ENCODE peak calls at places on chromosomes 11 and 22, in seven cellular contexts. One of them, this sample, is unnamed.

GRCh38 chr11:12841946-12842630 is 167.0 kb upstream of the RASSF10 start:
- DNase-seq in IMR-90: peak
- DNase-seq in heart left ventricle: peak
- DNase-seq in GM12878: no peak
- DNase-seq in lower leg skin: no peak
- DNase-seq in transverse colon: no peak
- DNase-seq in Peyer's patch: no peak
- DNase-seq in this sample: peak

GRCh38 chr22:40334060-40334459 is 12.2 kb upstream of the ADSL start:
- DNase-seq in IMR-90: no peak
- DNase-seq in heart left ventricle: no peak
- DNase-seq in GM12878: no peak
- DNase-seq in lower leg skin: no peak
- DNase-seq in transverse colon: no peak
- DNase-seq in Peyer's patch: no peak
- DNase-seq in this sample: no peak

GRCh38 chr11:85918910-85919794 is 64.0 kb downstream of the CCDC83 start:
- DNase-seq in IMR-90: no peak
- DNase-seq in heart left ventricle: no peak
- DNase-seq in GM12878: no peak
- DNase-seq in lower leg skin: no peak
- DNase-seq in transverse colon: no peak
- DNase-seq in Peyer's patch: no peak
- DNase-seq in this sample: no peak

GRCh38 chr11:127003260-127003981 is 2.9 kb upstream of the KIRREL3 start:
- DNase-seq in IMR-90: peak
- DNase-seq in heart left ventricle: no peak
- DNase-seq in GM12878: no peak
- DNase-seq in lower leg skin: no peak
- DNase-seq in transverse colon: no peak
- DNase-seq in Peyer's patch: peak
- DNase-seq in this sample: peak

GRCh38 chr11:34621876-34622275 is 983 bp downstream of the EHF start:
- DNase-seq in IMR-90: no peak
- DNase-seq in heart left ventricle: no peak
- DNase-seq in GM12878: no peak
- DNase-seq in lower leg skin: no peak
- DNase-seq in transverse colon: no peak
- DNase-seq in Peyer's patch: no peak
- DNase-seq in this sample: no peak

GRCh38 chr11:61699737-61700160 is 19.6 kb downstream of the DAGLA start:
- DNase-seq in IMR-90: no peak
- DNase-seq in heart left ventricle: peak
- DNase-seq in GM12878: no peak
- DNase-seq in lower leg skin: no peak
- DNase-seq in transverse colon: peak
- DNase-seq in Peyer's patch: peak
- DNase-seq in this sample: peak

GRCh38 chr22:24935771-24936483 is 10.6 kb downstream of the LHFPL7 start:
- DNase-seq in IMR-90: no peak
- DNase-seq in heart left ventricle: no peak
- DNase-seq in GM12878: no peak
- DNase-seq in lower leg skin: no peak
- DNase-seq in transverse colon: no peak
- DNase-seq in Peyer's patch: no peak
- DNase-seq in this sample: no peak

GRCh38 chr11:22234743-22235142 is 41.9 kb downstream of the ANO5 start:
- DNase-seq in IMR-90: no peak
- DNase-seq in heart left ventricle: no peak
- DNase-seq in GM12878: no peak
- DNase-seq in lower leg skin: no peak
- DNase-seq in transverse colon: no peak
- DNase-seq in Peyer's patch: no peak
- DNase-seq in this sample: no peak

GRCh38 chr11:129211397-129211796 is 19.3 kb upstream of the ARHGAP32 start:
- DNase-seq in IMR-90: no peak
- DNase-seq in heart left ventricle: no peak
- DNase-seq in GM12878: no peak
- DNase-seq in lower leg skin: no peak
- DNase-seq in transverse colon: no peak
- DNase-seq in Peyer's patch: no peak
- DNase-seq in this sample: no peak

GRCh38 chr11:69674267-69674885 is 777 bp downstream of the LTO1 start:
- DNase-seq in IMR-90: peak
- DNase-seq in heart left ventricle: no peak
- DNase-seq in GM12878: no peak
- DNase-seq in lower leg skin: no peak
- DNase-seq in transverse colon: no peak
- DNase-seq in Peyer's patch: no peak
- DNase-seq in this sample: peak

GRCh38 chr11:35112056-35112845 is 26.7 kb upstream of the CD44 start:
- DNase-seq in IMR-90: peak
- DNase-seq in heart left ventricle: no peak
- DNase-seq in GM12878: no peak
- DNase-seq in lower leg skin: no peak
- DNase-seq in transverse colon: no peak
- DNase-seq in Peyer's patch: no peak
- DNase-seq in this sample: no peak

GRCh38 chr11:123235117-123235686 is 40.2 kb upstream of the CLMP start:
- DNase-seq in IMR-90: no peak
- DNase-seq in heart left ventricle: peak
- DNase-seq in GM12878: no peak
- DNase-seq in lower leg skin: peak
- DNase-seq in transverse colon: peak
- DNase-seq in Peyer's patch: peak
- DNase-seq in this sample: peak

GRCh38 chr11:88482871-88483301 is 145.3 kb upstream of the CTSC start:
- DNase-seq in IMR-90: peak
- DNase-seq in heart left ventricle: no peak
- DNase-seq in GM12878: no peak
- DNase-seq in lower leg skin: no peak
- DNase-seq in transverse colon: no peak
- DNase-seq in Peyer's patch: no peak
- DNase-seq in this sample: no peak

GRCh38 chr11:4464216-4465159 is 15.4 kb downstream of the OR52K2 start:
- DNase-seq in IMR-90: peak
- DNase-seq in heart left ventricle: no peak
- DNase-seq in GM12878: no peak
- DNase-seq in lower leg skin: no peak
- DNase-seq in transverse colon: no peak
- DNase-seq in Peyer's patch: no peak
- DNase-seq in this sample: no peak

GRCh38 chr11:13126430-13126829 is 117.3 kb downstream of the RASSF10 start:
- DNase-seq in IMR-90: peak
- DNase-seq in heart left ventricle: no peak
- DNase-seq in GM12878: no peak
- DNase-seq in lower leg skin: no peak
- DNase-seq in transverse colon: no peak
- DNase-seq in Peyer's patch: no peak
- DNase-seq in this sample: no peak

GRCh38 chr11:101049123-101049522 is 80.5 kb downstream of the PGR start:
- DNase-seq in IMR-90: no peak
- DNase-seq in heart left ventricle: no peak
- DNase-seq in GM12878: no peak
- DNase-seq in lower leg skin: no peak
- DNase-seq in transverse colon: no peak
- DNase-seq in Peyer's patch: no peak
- DNase-seq in this sample: no peak

GRCh38 chr11:78476066-78476465 is 58.4 kb upstream of the GAB2 start:
- DNase-seq in IMR-90: no peak
- DNase-seq in heart left ventricle: no peak
- DNase-seq in GM12878: no peak
- DNase-seq in lower leg skin: no peak
- DNase-seq in transverse colon: no peak
- DNase-seq in Peyer's patch: no peak
- DNase-seq in this sample: no peak

GRCh38 chr22:46437990-46438389 is 99.4 kb downstream of the CELSR1 start:
- DNase-seq in IMR-90: no peak
- DNase-seq in heart left ventricle: no peak
- DNase-seq in GM12878: no peak
- DNase-seq in lower leg skin: no peak
- DNase-seq in transverse colon: no peak
- DNase-seq in Peyer's patch: no peak
- DNase-seq in this sample: no peak

GRCh38 chr11:113176561-113176960 is 137.8 kb upstream of the TTC12 start:
- DNase-seq in IMR-90: no peak
- DNase-seq in heart left ventricle: no peak
- DNase-seq in GM12878: no peak
- DNase-seq in lower leg skin: no peak
- DNase-seq in transverse colon: no peak
- DNase-seq in Peyer's patch: no peak
- DNase-seq in this sample: no peak

DNA sequence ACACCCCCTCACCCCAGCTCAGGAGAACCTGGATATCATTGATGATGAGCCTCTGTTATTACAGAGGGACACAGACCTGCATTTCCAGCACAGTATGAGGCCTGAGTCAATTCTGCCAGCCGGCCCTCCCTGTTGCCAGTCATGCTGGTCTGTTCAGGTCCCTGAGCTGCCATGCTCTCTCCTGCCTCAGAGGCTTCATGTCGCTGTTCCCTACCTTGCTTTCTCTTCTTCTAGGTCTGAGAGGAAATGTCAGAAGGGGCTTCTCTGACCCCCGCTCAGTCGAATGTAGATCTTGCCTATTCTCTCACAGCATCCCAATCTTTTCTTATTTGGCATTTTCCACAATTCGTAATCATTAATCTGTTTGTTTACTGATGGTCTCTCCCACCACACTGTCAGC is 21.8 kb upstream of the ABCC8 start:
- DNase-seq in IMR-90: no peak
- DNase-seq in heart left ventricle: no peak
- DNase-seq in GM12878: no peak
- DNase-seq in lower leg skin: no peak
- DNase-seq in transverse colon: no peak
- DNase-seq in Peyer's patch: peak
- DNase-seq in this sample: no peak
- TF ChIP-seq POLR2A in IMR-90: no peak
- TF ChIP-seq POLR2A in heart left ventricle: no peak
- TF ChIP-seq POLR2A in GM12878: no peak
- TF ChIP-seq POLR2A in lower leg skin: no peak
- TF ChIP-seq POLR2A in transverse colon: no peak
- TF ChIP-seq POLR2A in Peyer's patch: no peak
- TF ChIP-seq POLR2A in this sample: no peak

GRCh38 chr11:122023614-122024250 is 92.3 kb downstream of the BLID start:
- DNase-seq in IMR-90: no peak
- DNase-seq in heart left ventricle: no peak
- DNase-seq in GM12878: no peak
- DNase-seq in lower leg skin: no peak
- DNase-seq in transverse colon: no peak
- DNase-seq in Peyer's patch: no peak
- DNase-seq in this sample: peak

GRCh38 chr11:122024278-122024677 is 91.7 kb downstream of the BLID start:
- DNase-seq in IMR-90: no peak
- DNase-seq in heart left ventricle: no peak
- DNase-seq in GM12878: no peak
- DNase-seq in lower leg skin: no peak
- DNase-seq in transverse colon: no peak
- DNase-seq in Peyer's patch: no peak
- DNase-seq in this sample: no peak

GRCh38 chr11:122022646-122023045 is 93.4 kb downstream of the BLID start:
- DNase-seq in IMR-90: no peak
- DNase-seq in heart left ventricle: no peak
- DNase-seq in GM12878: no peak
- DNase-seq in lower leg skin: no peak
- DNase-seq in transverse colon: no peak
- DNase-seq in Peyer's patch: no peak
- DNase-seq in this sample: no peak

GRCh38 chr11:122019908-122020694 is 95.9 kb downstream of the BLID start:
- DNase-seq in IMR-90: no peak
- DNase-seq in heart left ventricle: no peak
- DNase-seq in GM12878: no peak
- DNase-seq in lower leg skin: no peak
- DNase-seq in transverse colon: no peak
- DNase-seq in Peyer's patch: no peak
- DNase-seq in this sample: no peak

GRCh38 chr11:122020902-122021301 is 95.1 kb downstream of the BLID start:
- DNase-seq in IMR-90: peak
- DNase-seq in heart left ventricle: no peak
- DNase-seq in GM12878: no peak
- DNase-seq in lower leg skin: no peak
- DNase-seq in transverse colon: no peak
- DNase-seq in Peyer's patch: no peak
- DNase-seq in this sample: peak
- TF ChIP-seq CTCF in IMR-90: peak
- TF ChIP-seq CTCF in heart left ventricle: peak
- TF ChIP-seq CTCF in GM12878: no peak
- TF ChIP-seq CTCF in lower leg skin: no peak
- TF ChIP-seq CTCF in transverse colon: no peak
- TF ChIP-seq CTCF in Peyer's patch: no peak
- TF ChIP-seq CTCF in this sample: no peak

DNA sequence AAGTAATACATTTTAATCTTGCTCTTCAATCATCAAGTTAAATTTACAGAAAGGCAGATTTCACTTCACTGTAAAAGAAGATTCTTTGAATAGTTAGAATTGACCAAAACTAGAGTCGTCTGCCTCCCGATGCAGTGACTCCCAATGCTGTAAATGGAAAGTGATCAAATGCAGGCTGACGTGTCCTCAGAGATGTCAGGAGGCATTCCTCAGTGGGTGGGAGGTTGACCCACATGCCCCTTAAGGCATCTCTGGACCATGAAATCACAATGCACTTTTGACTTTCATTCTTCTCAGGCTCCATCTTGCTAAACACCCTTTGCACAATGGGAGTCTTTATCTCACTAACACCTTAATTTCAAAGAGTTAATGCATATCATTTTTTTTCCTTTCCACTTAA is 19.0 kb upstream of the CECR2 start:
- DNase-seq in IMR-90: no peak
- DNase-seq in heart left ventricle: no peak
- DNase-seq in GM12878: no peak
- DNase-seq in lower leg skin: no peak
- DNase-seq in transverse colon: no peak
- DNase-seq in Peyer's patch: no peak
- DNase-seq in this sample: no peak
- TF ChIP-seq POLR2A in IMR-90: no peak
- TF ChIP-seq POLR2A in heart left ventricle: no peak
- TF ChIP-seq POLR2A in GM12878: no peak
- TF ChIP-seq POLR2A in lower leg skin: no peak
- TF ChIP-seq POLR2A in transverse colon: no peak
- TF ChIP-seq POLR2A in Peyer's patch: no peak
- TF ChIP-seq POLR2A in this sample: no peak

DNA sequence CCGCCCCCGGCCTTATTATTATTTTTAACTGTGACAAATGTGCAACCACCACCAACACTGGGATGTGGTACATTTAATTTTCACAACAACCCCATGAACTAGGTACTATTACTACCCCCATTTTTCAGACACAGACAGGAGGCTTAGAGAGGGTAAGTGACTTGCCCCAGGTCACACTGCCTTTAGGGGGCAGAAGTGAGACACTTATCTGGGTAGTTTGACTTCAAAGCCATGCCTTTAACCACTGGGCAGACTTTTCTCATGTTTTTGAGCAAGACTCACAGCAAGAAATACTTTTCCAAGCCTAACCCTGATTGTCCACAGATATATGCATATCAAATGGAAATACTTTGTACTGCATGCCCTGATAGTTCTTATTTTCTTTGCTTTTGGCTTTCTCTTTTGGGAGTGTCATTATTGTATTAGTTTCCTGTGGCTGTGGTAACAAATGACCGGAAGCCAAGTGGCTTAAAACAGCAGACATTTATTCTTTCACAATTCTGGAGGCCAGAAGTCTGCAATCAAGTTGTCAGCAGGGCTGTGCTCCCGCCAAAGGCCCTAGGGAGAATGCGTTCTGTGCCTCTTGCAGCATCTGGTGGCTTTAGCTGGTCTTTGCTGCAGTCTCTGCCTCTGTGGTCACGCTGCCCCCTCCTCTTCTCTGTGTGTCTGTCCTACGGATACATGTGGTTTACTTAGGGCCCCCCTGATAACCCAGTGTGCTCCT is 110.8 kb downstream of the GRIK4 start:
- DNase-seq in IMR-90: no peak
- DNase-seq in heart left ventricle: no peak
- DNase-seq in GM12878: no peak
- DNase-seq in lower leg skin: no peak
- DNase-seq in transverse colon: no peak
- DNase-seq in Peyer's patch: no peak
- DNase-seq in this sample: no peak
- TF ChIP-seq CTCF in IMR-90: no peak
- TF ChIP-seq CTCF in heart left ventricle: no peak
- TF ChIP-seq CTCF in GM12878: peak
- TF ChIP-seq CTCF in lower leg skin: no peak
- TF ChIP-seq CTCF in transverse colon: no peak
- TF ChIP-seq CTCF in Peyer's patch: no peak
- TF ChIP-seq CTCF in this sample: peak